ENCODE peak calls at places on chromosomes 6 and 20, in five cellular contexts. K is neuronal stem cell, I is left lung, P is esophagus squamous epithelium, E is adrenal gland. J is an unnamed sample.

GRCh38 chr20:60071965-60072364 is 113.7 kb downstream of the CDH26 start:
- DNase-seq in K (no peak), I (no peak), P (no peak), E (no peak), J (no peak)

GRCh38 chr20:17533396-17533795 is 2.2 kb upstream of the BFSP1 start:
- DNase-seq in K (peak), I (no peak), P (no peak), E (no peak), J (no peak)

GRCh38 chr6:3350252-3350826 is 91.6 kb downstream of the PSMG4 start:
- DNase-seq in K (no peak), I (no peak), P (no peak), E (no peak), J (no peak)

GRCh38 chr6:53492860-53493634 is 51.9 kb downstream of the GCLC start:
- DNase-seq in K (peak), I (no peak), P (no peak), E (no peak), J (no peak)

GRCh38 chr20:31990958-31991705 is 19.1 kb upstream of the CCM2L start:
- DNase-seq in K (no peak), I (no peak), P (no peak), E (no peak), J (no peak)

GRCh38 chr6:109292420-109292819 is 89.8 kb downstream of the CD164 start:
- DNase-seq in K (no peak), I (no peak), P (no peak), E (no peak), J (no peak)

GRCh38 chr6:152129606-152130249 is 322.2 kb downstream of the ESR1 start:
- DNase-seq in K (no peak), I (peak), P (no peak), E (no peak), J (no peak)

GRCh38 chr20:64109390-64109747 is 2.0 kb upstream of the NPBWR2 start:
- DNase-seq in K (no peak), I (peak), P (no peak), E (no peak), J (peak)

GRCh38 chr6:136914947-136915346 is 7.2 kb upstream of the SLC35D3 start:
- DNase-seq in K (no peak), I (no peak), P (no peak), E (no peak), J (no peak)

GRCh38 chr6:32692019-32692418 is 25.6 kb upstream of the HLA-DQB1 start:
- DNase-seq in K (peak), I (no peak), P (no peak), E (peak), J (no peak)

GRCh38 chr6:89357390-89357789 is 4.9 kb upstream of the UBE2J1 start:
- DNase-seq in K (no peak), I (no peak), P (no peak), E (no peak), J (no peak)

GRCh38 chr6:35396991-35397390 is 54.6 kb downstream of the PPARD start:
- DNase-seq in K (no peak), I (no peak), P (no peak), E (peak), J (no peak)

GRCh38 chr20:10524034-10524476 is 89.0 kb downstream of the SLX4IP start:
- DNase-seq in K (no peak), I (no peak), P (no peak), E (no peak), J (no peak)

GRCh38 chr6:33827546-33828451 is 24.0 kb upstream of the MLN start:
- DNase-seq in K (no peak), I (no peak), P (no peak), E (no peak), J (no peak)

GRCh38 chr6:137316626-137317025 is 97.4 kb upstream of the IFNGR1 start:
- DNase-seq in K (no peak), I (no peak), P (no peak), E (no peak), J (no peak)

GRCh38 chr20:24048014-24048611 is 59.5 kb upstream of the GGTLC1 start:
- DNase-seq in K (no peak), I (no peak), P (no peak), E (no peak), J (no peak)

GRCh38 chr20:24381886-24382285 is 87.5 kb upstream of the SYNDIG1 start:
- DNase-seq in K (no peak), I (no peak), P (no peak), E (no peak), J (no peak)

GRCh38 chr20:54199283-54199682 is 8.6 kb upstream of the PFDN4 start:
- DNase-seq in K (no peak), I (no peak), P (no peak), E (no peak), J (no peak)

GRCh38 chr6:15399651-15400470 is 154.0 kb downstream of the JARID2 start:
- DNase-seq in K (no peak), I (no peak), P (no peak), E (peak), J (peak)
- H3K4me3 ChIP-seq in K (peak), I (peak), P (peak), E (peak), J (peak)

DNA sequence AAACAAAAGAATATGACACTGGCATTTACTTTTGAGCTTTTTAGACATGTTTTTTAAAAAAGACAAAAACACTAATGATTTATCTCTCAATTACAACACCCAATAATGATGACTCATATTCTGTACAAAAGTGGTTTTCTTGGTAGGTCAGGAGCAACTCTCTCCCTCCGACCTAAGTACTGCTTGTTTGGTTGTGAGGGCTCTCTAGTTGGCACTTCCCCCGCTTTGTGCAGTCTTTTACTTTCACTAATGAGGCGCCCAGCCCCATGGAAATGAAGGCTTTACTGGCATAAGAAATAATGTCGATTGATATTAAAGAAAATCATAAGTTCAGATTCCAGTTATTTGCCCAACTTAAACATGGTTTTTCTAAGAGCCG is 1.3 kb downstream of the KPNA5 start:
- DNase-seq in K (no peak), I (no peak), P (no peak), E (no peak), J (no peak)
- H3K4me3 ChIP-seq in K (peak), I (peak), P (peak), E (peak), J (peak)

DNA sequence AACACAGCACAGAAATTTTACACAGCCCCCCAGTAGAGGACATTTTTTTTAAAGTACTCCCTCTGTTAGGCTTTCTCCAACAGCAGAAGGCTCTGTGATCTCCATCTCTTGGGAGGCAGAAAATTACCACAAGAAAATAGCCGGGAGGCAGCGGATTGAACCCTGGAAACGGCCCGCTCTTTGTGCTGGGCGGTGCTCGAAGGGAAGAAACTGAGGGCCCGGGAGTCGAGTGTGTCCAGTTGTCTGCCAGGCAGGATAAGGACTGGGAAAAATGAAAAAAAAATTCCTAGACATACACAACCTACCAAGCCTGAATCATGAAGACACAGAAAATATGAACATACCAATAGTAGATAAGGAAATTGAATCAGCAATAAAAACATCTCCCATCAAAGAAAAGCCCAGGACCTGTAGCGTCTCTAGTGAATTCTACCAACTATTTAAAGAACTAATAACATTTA is 31.5 kb downstream of the POM121L2 start:
- DNase-seq in K (no peak), I (no peak), P (no peak), E (no peak), J (no peak)
- H3K4me3 ChIP-seq in K (peak), I (no peak), P (no peak), E (no peak), J (no peak)

DNA sequence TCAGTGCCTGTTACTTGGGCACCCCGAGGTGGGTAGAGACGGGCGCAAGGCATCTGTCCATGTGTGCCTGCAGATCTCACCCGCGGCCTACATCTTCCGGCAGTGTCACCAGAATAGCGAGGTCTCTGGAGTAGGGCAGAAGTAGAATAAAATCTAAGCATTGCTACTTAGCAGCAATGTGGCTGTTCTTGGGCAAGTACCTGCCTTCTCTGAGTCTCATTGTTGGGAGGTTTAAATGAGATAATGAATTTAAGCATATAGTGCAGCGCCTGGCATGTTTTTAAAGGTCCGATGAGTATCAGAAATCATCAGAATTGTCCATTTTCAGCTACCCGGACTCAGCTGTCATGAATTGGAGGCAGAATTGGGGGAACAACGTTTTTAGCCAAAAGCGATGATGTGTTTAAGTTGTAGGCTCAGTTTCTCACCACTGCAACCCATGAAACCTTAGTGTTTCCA is 800 bp downstream of the ABCC10 start:
- DNase-seq in K (no peak), I (no peak), P (no peak), E (no peak), J (peak)
- H3K4me3 ChIP-seq in K (peak), I (peak), P (peak), E (peak), J (peak)

DNA sequence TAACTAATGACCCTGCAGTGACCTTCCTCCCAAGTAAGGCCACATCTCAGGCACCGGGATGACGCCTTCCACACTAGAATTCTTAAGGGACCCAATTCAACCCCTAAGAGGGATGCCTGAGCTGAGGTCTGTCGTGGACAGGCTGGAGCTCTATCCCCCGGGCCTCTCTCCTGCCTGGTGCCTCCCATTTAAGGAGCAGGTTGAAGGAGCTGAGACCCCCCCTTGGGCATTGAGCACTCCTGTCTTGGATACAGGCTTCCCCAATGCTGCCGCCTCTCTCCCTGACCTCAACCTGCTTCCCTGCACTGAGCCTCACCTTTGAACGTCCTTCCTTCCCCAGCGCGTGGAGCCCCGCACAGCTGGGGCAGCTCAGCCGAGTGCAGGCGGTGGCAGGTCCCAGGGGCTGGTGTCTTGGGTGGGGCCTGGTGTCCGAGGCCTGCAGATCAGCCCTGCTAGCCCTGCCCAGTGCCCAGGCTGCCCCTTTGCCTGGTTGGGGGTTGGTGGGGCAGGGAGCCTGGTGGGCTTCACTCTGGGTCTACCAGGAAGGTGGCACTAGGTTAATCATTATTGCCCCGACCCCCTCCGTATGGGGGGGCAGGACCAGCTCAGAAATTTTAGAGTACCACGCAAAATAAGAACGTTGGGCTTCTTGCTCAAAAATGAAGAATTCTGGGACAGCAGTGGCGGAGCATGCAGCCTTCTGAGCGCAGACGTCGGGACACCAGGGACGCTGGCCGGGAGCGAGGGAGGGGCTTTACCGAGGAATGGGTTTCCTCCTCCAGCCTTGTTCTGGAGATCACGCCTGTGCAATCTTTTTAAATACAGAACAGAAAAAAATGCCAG is 20.0 kb upstream of the BHLHE23 start:
- DNase-seq in K (no peak), I (peak), P (no peak), E (no peak), J (peak)
- H3K4me3 ChIP-seq in K (no peak), I (no peak), P (no peak), E (no peak), J (no peak)

DNA sequence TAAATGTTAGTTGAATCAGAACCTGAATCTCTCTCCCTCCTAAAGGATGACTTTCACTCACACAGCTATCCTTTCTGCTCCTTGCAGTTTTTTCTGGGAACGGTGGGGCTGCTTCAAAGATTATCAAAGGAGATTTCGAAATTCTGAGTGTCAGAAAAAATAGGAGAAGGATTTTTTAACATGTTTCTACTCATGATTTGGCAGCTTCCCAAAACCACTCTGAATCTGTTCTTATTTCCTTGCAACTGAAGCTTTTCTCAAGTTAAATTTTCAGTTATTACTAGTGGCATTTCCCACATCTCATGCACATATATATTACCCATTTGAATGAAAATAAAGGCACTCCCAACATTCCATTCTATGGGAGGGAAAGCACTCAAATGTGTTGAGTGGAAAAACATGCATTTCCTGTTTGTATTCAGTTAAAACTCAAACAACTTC is 123.6 kb downstream of the LCA5 start:
- DNase-seq in K (no peak), I (no peak), P (no peak), E (no peak), J (no peak)
- H3K4me3 ChIP-seq in K (no peak), I (no peak), P (no peak), E (no peak), J (no peak)

J was measured in upper lobe of right lung.